ENCODE peak calls at places on chromosome 7, in seven cellular contexts. One of them, this sample, is unnamed.

GRCh38 chr7:26293569-26294308 is 2.1 kb downstream of the SNX10 start:
- DNase-seq in GM12878: peak; percentile 83
- DNase-seq in HepG2: no peak
- DNase-seq in K562: no peak
- DNase-seq in SK-N-SH: no peak
- DNase-seq in H1: no peak
- DNase-seq in HCT116: no peak
- DNase-seq in this sample: no peak

GRCh38 chr7:111146136-111146535 is 55.2 kb downstream of the LRRN3 start:
- DNase-seq in K562: no peak
- DNase-seq in H1: no peak
- DNase-seq in HCT116: no peak
- DNase-seq in HepG2: no peak
- DNase-seq in SK-N-SH: no peak
- DNase-seq in GM12878: no peak
- DNase-seq in this sample: no peak

GRCh38 chr7:87866089-87866488 is 10.1 kb downstream of the SLC25A40 start:
- DNase-seq in H1: no peak
- DNase-seq in GM12878: no peak
- DNase-seq in SK-N-SH: no peak
- DNase-seq in HepG2: no peak
- DNase-seq in HCT116: no peak
- DNase-seq in K562: no peak
- DNase-seq in this sample: no peak

GRCh38 chr7:40306596-40306995 is 171.8 kb downstream of the SUGCT start:
- DNase-seq in HepG2: no peak
- DNase-seq in K562: no peak
- DNase-seq in SK-N-SH: no peak
- DNase-seq in HCT116: no peak
- DNase-seq in GM12878: no peak
- DNase-seq in H1: no peak
- DNase-seq in this sample: no peak

GRCh38 chr7:122304996-122305421 is 459 bp upstream of the FEZF1 start:
- DNase-seq in HCT116: no peak
- DNase-seq in GM12878: no peak
- DNase-seq in SK-N-SH: no peak
- DNase-seq in HepG2: no peak
- DNase-seq in K562: no peak
- DNase-seq in H1: no peak
- DNase-seq in this sample: no peak

GRCh38 chr7:152568972-152569371 is 107.0 kb downstream of the XRCC2 start:
- DNase-seq in HCT116: no peak
- DNase-seq in HepG2: no peak
- DNase-seq in H1: no peak
- DNase-seq in GM12878: no peak
- DNase-seq in SK-N-SH: no peak
- DNase-seq in K562: no peak
- DNase-seq in this sample: no peak

GRCh38 chr7:130951303-130951975 is 217.4 kb upstream of the KLF14 start:
- DNase-seq in K562: no peak
- DNase-seq in HepG2: no peak
- DNase-seq in SK-N-SH: no peak
- DNase-seq in H1: no peak
- DNase-seq in HCT116: no peak
- DNase-seq in GM12878: no peak
- DNase-seq in this sample: no peak

GRCh38 chr7:28697898-28698563 is 260.1 kb downstream of the TRIL start:
- DNase-seq in GM12878: no peak
- DNase-seq in HepG2: no peak
- DNase-seq in SK-N-SH: no peak
- DNase-seq in HCT116: no peak
- DNase-seq in K562: no peak
- DNase-seq in H1: no peak
- DNase-seq in this sample: no peak

GRCh38 chr7:151863386-151864079 is 13.4 kb downstream of the PRKAG2 start:
- DNase-seq in HepG2: peak; percentile 50
- DNase-seq in K562: no peak
- DNase-seq in H1: no peak
- DNase-seq in HCT116: no peak
- DNase-seq in GM12878: no peak
- DNase-seq in SK-N-SH: no peak
- DNase-seq in this sample: peak; percentile 31

GRCh38 chr7:76262683-76263402 is 39.6 kb upstream of the HSPB1 start:
- DNase-seq in K562: peak; percentile 75
- DNase-seq in HepG2: peak; percentile 68
- DNase-seq in SK-N-SH: peak; percentile 88
- DNase-seq in HCT116: peak; percentile 69
- DNase-seq in GM12878: no peak
- DNase-seq in H1: peak; percentile 83
- DNase-seq in this sample: peak; percentile 88

GRCh38 chr7:152615052-152615741 is 60.7 kb downstream of the XRCC2 start:
- DNase-seq in GM12878: no peak
- DNase-seq in K562: no peak
- DNase-seq in HCT116: no peak
- DNase-seq in HepG2: peak; percentile 66
- DNase-seq in SK-N-SH: peak; percentile 92
- DNase-seq in H1: no peak
- DNase-seq in this sample: no peak

GRCh38 chr7:139860090-139860773 is 31.2 kb downstream of the TBXAS1 start:
- DNase-seq in SK-N-SH: no peak
- DNase-seq in GM12878: no peak
- DNase-seq in H1: peak; percentile 11
- DNase-seq in HCT116: no peak
- DNase-seq in HepG2: no peak
- DNase-seq in K562: no peak
- DNase-seq in this sample: no peak

GRCh38 chr7:66517212-66517909 is 111.3 kb upstream of the KCTD7 start:
- DNase-seq in K562: no peak
- DNase-seq in HepG2: no peak
- DNase-seq in GM12878: no peak
- DNase-seq in HCT116: no peak
- DNase-seq in H1: no peak
- DNase-seq in SK-N-SH: no peak
- DNase-seq in this sample: no peak

GRCh38 chr7:134777470-134777869 is 2.0 kb upstream of the CALD1 start:
- DNase-seq in HepG2: no peak
- DNase-seq in HCT116: no peak
- DNase-seq in GM12878: no peak
- DNase-seq in K562: no peak
- DNase-seq in H1: no peak
- DNase-seq in SK-N-SH: peak; percentile 29
- DNase-seq in this sample: no peak

GRCh38 chr7:37342170-37342569 is 106.5 kb downstream of the ELMO1 start:
- DNase-seq in H1: no peak
- DNase-seq in GM12878: no peak
- DNase-seq in HCT116: no peak
- DNase-seq in K562: no peak
- DNase-seq in SK-N-SH: no peak
- DNase-seq in HepG2: no peak
- DNase-seq in this sample: no peak

GRCh38 chr7:132077986-132078385 is 498.3 kb downstream of the PLXNA4 start:
- DNase-seq in SK-N-SH: peak; percentile 48
- DNase-seq in H1: no peak
- DNase-seq in GM12878: no peak
- DNase-seq in K562: no peak
- DNase-seq in HepG2: no peak
- DNase-seq in HCT116: no peak
- DNase-seq in this sample: no peak

GRCh38 chr7:39892361-39892760 is 57.7 kb upstream of the CDK13 start:
- DNase-seq in SK-N-SH: no peak
- DNase-seq in HCT116: no peak
- DNase-seq in K562: no peak
- DNase-seq in HepG2: no peak
- DNase-seq in H1: no peak
- DNase-seq in GM12878: no peak
- DNase-seq in this sample: peak; percentile 31

GRCh38 chr7:69893915-69894314 is 295.6 kb downstream of the AUTS2 start:
- DNase-seq in GM12878: no peak
- DNase-seq in HepG2: no peak
- DNase-seq in HCT116: no peak
- DNase-seq in SK-N-SH: peak; percentile 51
- DNase-seq in K562: no peak
- DNase-seq in H1: no peak
- DNase-seq in this sample: peak; percentile 21

GRCh38 chr7:134851141-134851540 is 71.7 kb downstream of the CALD1 start:
- DNase-seq in K562: no peak
- DNase-seq in H1: no peak
- DNase-seq in GM12878: no peak
- DNase-seq in HepG2: no peak
- DNase-seq in HCT116: no peak
- DNase-seq in SK-N-SH: no peak
- DNase-seq in this sample: no peak

GRCh38 chr7:3649678-3650445 is 348.8 kb downstream of the SDK1 start:
- DNase-seq in HCT116: no peak
- DNase-seq in H1: no peak
- DNase-seq in SK-N-SH: no peak
- DNase-seq in HepG2: no peak
- DNase-seq in GM12878: no peak
- DNase-seq in K562: no peak
- DNase-seq in this sample: no peak

GRCh38 chr7:74294191-74294998 is 5.2 kb downstream of the CLIP2 start:
- DNase-seq in HepG2: peak; percentile 89
- DNase-seq in GM12878: no peak
- DNase-seq in SK-N-SH: peak; percentile 79
- DNase-seq in HCT116: no peak
- DNase-seq in K562: peak; percentile 6
- DNase-seq in H1: no peak
- DNase-seq in this sample: no peak

GRCh38 chr7:69967152-69967591 is 368.9 kb downstream of the AUTS2 start:
- DNase-seq in SK-N-SH: peak; percentile 42
- DNase-seq in K562: no peak
- DNase-seq in HepG2: no peak
- DNase-seq in H1: no peak
- DNase-seq in GM12878: no peak
- DNase-seq in HCT116: no peak
- DNase-seq in this sample: no peak

GRCh38 chr7:91660734-91661355 is 219.7 kb downstream of the MTERF1 start:
- DNase-seq in SK-N-SH: no peak
- DNase-seq in K562: no peak
- DNase-seq in HepG2: no peak
- DNase-seq in GM12878: peak; percentile 2
- DNase-seq in H1: no peak
- DNase-seq in HCT116: no peak
- DNase-seq in this sample: no peak

GRCh38 chr7:78368781-78369180 is 570.2 kb downstream of the PHTF2 start:
- DNase-seq in HepG2: no peak
- DNase-seq in HCT116: no peak
- DNase-seq in H1: no peak
- DNase-seq in SK-N-SH: no peak
- DNase-seq in GM12878: no peak
- DNase-seq in K562: no peak
- DNase-seq in this sample: no peak

GRCh38 chr7:5431485-5432118 is 8.0 kb upstream of the TNRC18 start:
- DNase-seq in K562: no peak
- DNase-seq in HepG2: no peak
- DNase-seq in SK-N-SH: no peak
- DNase-seq in GM12878: no peak
- DNase-seq in HCT116: no peak
- DNase-seq in H1: no peak
- DNase-seq in this sample: no peak

GRCh38 chr7:887488-887820 is 11.1 kb downstream of the GET4 start:
- DNase-seq in GM12878: no peak
- DNase-seq in H1: no peak
- DNase-seq in K562: no peak
- DNase-seq in SK-N-SH: no peak
- DNase-seq in HepG2: no peak
- DNase-seq in HCT116: no peak
- DNase-seq in this sample: no peak

GRCh38 chr7:886626-887487 is 10.5 kb downstream of the GET4 start:
- DNase-seq in H1: no peak
- DNase-seq in K562: no peak
- DNase-seq in HepG2: no peak
- DNase-seq in GM12878: no peak
- DNase-seq in HCT116: no peak
- DNase-seq in SK-N-SH: no peak
- DNase-seq in this sample: no peak

GRCh38 chr7:889025-889390 is 12.7 kb downstream of the GET4 start:
- DNase-seq in GM12878: no peak
- DNase-seq in HCT116: no peak
- DNase-seq in H1: no peak
- DNase-seq in SK-N-SH: no peak
- DNase-seq in K562: no peak
- DNase-seq in HepG2: no peak
- DNase-seq in this sample: no peak

GRCh38 chr7:889391-889790 is 13.0 kb downstream of the GET4 start:
- DNase-seq in K562: no peak
- DNase-seq in SK-N-SH: no peak
- DNase-seq in GM12878: no peak
- DNase-seq in HepG2: no peak
- DNase-seq in HCT116: no peak
- DNase-seq in H1: no peak
- DNase-seq in this sample: no peak

GRCh38 chr7:888081-889024 is 12.0 kb downstream of the GET4 start:
- DNase-seq in H1: no peak
- DNase-seq in SK-N-SH: no peak
- DNase-seq in K562: no peak
- DNase-seq in HCT116: no peak
- DNase-seq in GM12878: no peak
- DNase-seq in HepG2: no peak
- DNase-seq in this sample: no peak
- TF ChIP-seq JUND in H1: no peak
- TF ChIP-seq JUND in SK-N-SH: no peak
- TF ChIP-seq JUND in K562: no peak
- TF ChIP-seq JUND in HCT116: no peak
- TF ChIP-seq JUND in GM12878: no peak
- TF ChIP-seq JUND in HepG2: no peak
- TF ChIP-seq JUND in this sample: no peak

GRCh38 chr7:113267885-113268284 is 149.5 kb upstream of the SMIM30 start:
- DNase-seq in HCT116: no peak
- DNase-seq in H1: no peak
- DNase-seq in HepG2: no peak
- DNase-seq in GM12878: no peak
- DNase-seq in SK-N-SH: no peak
- DNase-seq in K562: no peak
- DNase-seq in this sample: no peak
- TF ChIP-seq JUND in HCT116: no peak
- TF ChIP-seq JUND in H1: no peak
- TF ChIP-seq JUND in HepG2: no peak
- TF ChIP-seq JUND in GM12878: no peak
- TF ChIP-seq JUND in SK-N-SH: no peak
- TF ChIP-seq JUND in K562: no peak
- TF ChIP-seq JUND in this sample: no peak

GRCh38 chr7:44969049-44969700 is 9.6 kb downstream of the MYO1G start:
- DNase-seq in K562: no peak
- DNase-seq in HCT116: no peak
- DNase-seq in GM12878: no peak
- DNase-seq in HepG2: no peak
- DNase-seq in SK-N-SH: peak; percentile 19
- DNase-seq in H1: no peak
- DNase-seq in this sample: no peak
- TF ChIP-seq JUND in K562: no peak
- TF ChIP-seq JUND in HCT116: no peak
- TF ChIP-seq JUND in GM12878: no peak
- TF ChIP-seq JUND in HepG2: no peak
- TF ChIP-seq JUND in SK-N-SH: no peak
- TF ChIP-seq JUND in H1: no peak
- TF ChIP-seq JUND in this sample: no peak

DNA sequence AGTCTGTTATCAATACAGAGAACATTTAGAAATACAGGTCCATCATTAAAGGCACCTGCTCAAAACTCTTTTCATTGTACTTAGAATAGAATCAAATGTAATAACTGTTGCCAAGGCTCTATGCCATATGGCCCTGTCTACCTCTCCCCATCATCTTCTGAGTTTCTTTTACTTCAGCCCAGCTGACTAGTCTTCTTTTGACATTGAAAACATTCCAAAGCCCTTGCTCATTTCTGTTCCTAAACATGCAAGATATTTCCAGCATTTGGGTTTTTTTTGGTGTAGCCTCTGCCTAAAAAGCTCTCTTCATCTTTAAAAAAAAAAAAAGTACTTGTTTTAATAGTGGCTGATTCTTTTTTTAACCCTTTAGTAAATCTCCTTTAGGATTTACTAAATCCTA is 165.5 kb upstream of the SMIM30 start:
- DNase-seq in HCT116: no peak
- DNase-seq in HepG2: no peak
- DNase-seq in GM12878: no peak
- DNase-seq in K562: no peak
- DNase-seq in H1: no peak
- DNase-seq in SK-N-SH: no peak
- DNase-seq in this sample: no peak
- TF ChIP-seq JUND in HCT116: no peak
- TF ChIP-seq JUND in HepG2: no peak
- TF ChIP-seq JUND in GM12878: no peak
- TF ChIP-seq JUND in K562: no peak
- TF ChIP-seq JUND in H1: no peak
- TF ChIP-seq JUND in SK-N-SH: peak; percentile 47
- TF ChIP-seq JUND in this sample: no peak